ENCODE peak calls at places on chromosomes 16 and 17, in five cellular contexts. One of them, this sample, is unnamed.

GRCh38 chr17:74545456-74546230 is at the start of gene CD300C:
- DNase-seq in pons: peak
- DNase-seq in NCI-H2081: no peak
- DNase-seq in neural progenitor cell: no peak
- DNase-seq in IMR-90: no peak
- DNase-seq in this sample: no peak

GRCh38 chr16:55283776-55284717 is 40.0 kb upstream of the IRX6 start:
- DNase-seq in pons: peak
- DNase-seq in NCI-H2081: no peak
- DNase-seq in neural progenitor cell: no peak
- DNase-seq in IMR-90: no peak
- DNase-seq in this sample: no peak

GRCh38 chr17:49435630-49436029 is 20.9 kb upstream of the PHB1 start:
- DNase-seq in pons: no peak
- DNase-seq in NCI-H2081: no peak
- DNase-seq in neural progenitor cell: no peak
- DNase-seq in IMR-90: no peak
- DNase-seq in this sample: no peak

GRCh38 chr17:77923776-77924513 is 34.6 kb upstream of the TNRC6C start:
- DNase-seq in pons: no peak
- DNase-seq in NCI-H2081: no peak
- DNase-seq in neural progenitor cell: no peak
- DNase-seq in IMR-90: no peak
- DNase-seq in this sample: no peak

GRCh38 chr16:86078121-86078600 is 179.2 kb downstream of the IRF8 start:
- DNase-seq in pons: peak
- DNase-seq in NCI-H2081: no peak
- DNase-seq in neural progenitor cell: no peak
- DNase-seq in IMR-90: no peak
- DNase-seq in this sample: no peak

GRCh38 chr17:50817142-50817751 is 18.1 kb upstream of the WFIKKN2 start:
- DNase-seq in pons: peak
- DNase-seq in NCI-H2081: no peak
- DNase-seq in neural progenitor cell: peak
- DNase-seq in IMR-90: no peak
- DNase-seq in this sample: peak

GRCh38 chr17:48244121-48244711 is 136.7 kb downstream of the SNX11 start:
- DNase-seq in pons: no peak
- DNase-seq in NCI-H2081: no peak
- DNase-seq in neural progenitor cell: no peak
- DNase-seq in IMR-90: peak
- DNase-seq in this sample: no peak

GRCh38 chr17:59830007-59830630 is 62.6 kb downstream of the TUBD1 start:
- DNase-seq in pons: no peak
- DNase-seq in NCI-H2081: no peak
- DNase-seq in neural progenitor cell: no peak
- DNase-seq in IMR-90: peak
- DNase-seq in this sample: no peak

GRCh38 chr16:60074378-60074777 is 1340.3 kb upstream of the GOT2 start:
- DNase-seq in pons: no peak
- DNase-seq in NCI-H2081: no peak
- DNase-seq in neural progenitor cell: no peak
- DNase-seq in IMR-90: no peak
- DNase-seq in this sample: no peak

GRCh38 chr16:19583665-19584300 is 28.3 kb downstream of the VPS35L start:
- DNase-seq in pons: peak
- DNase-seq in NCI-H2081: peak
- DNase-seq in neural progenitor cell: peak
- DNase-seq in IMR-90: peak
- DNase-seq in this sample: no peak

GRCh38 chr16:57757326-57757786 is 21.8 kb downstream of the KATNB1 start:
- DNase-seq in pons: peak
- DNase-seq in NCI-H2081: peak
- DNase-seq in neural progenitor cell: peak
- DNase-seq in IMR-90: peak
- DNase-seq in this sample: peak

GRCh38 chr17:72030067-72030899 is 90.5 kb upstream of the SOX9 start:
- DNase-seq in pons: peak
- DNase-seq in NCI-H2081: no peak
- DNase-seq in neural progenitor cell: peak
- DNase-seq in IMR-90: peak
- DNase-seq in this sample: peak

GRCh38 chr17:301681-302299 is 50.8 kb downstream of the RPH3AL start:
- DNase-seq in pons: no peak
- DNase-seq in NCI-H2081: no peak
- DNase-seq in neural progenitor cell: no peak
- DNase-seq in IMR-90: no peak
- DNase-seq in this sample: peak

GRCh38 chr17:48429638-48430586 is at the start of gene SKAP1:
- DNase-seq in pons: no peak
- DNase-seq in NCI-H2081: no peak
- DNase-seq in neural progenitor cell: peak
- DNase-seq in IMR-90: no peak
- DNase-seq in this sample: no peak

GRCh38 chr17:17757391-17757791 is 76.1 kb downstream of the RAI1 start:
- DNase-seq in pons: no peak
- DNase-seq in NCI-H2081: peak
- DNase-seq in neural progenitor cell: no peak
- DNase-seq in IMR-90: no peak
- DNase-seq in this sample: no peak

GRCh38 chr17:82939213-82940030 is 99.6 kb upstream of the ZNF750 start:
- DNase-seq in pons: no peak
- DNase-seq in NCI-H2081: no peak
- DNase-seq in neural progenitor cell: no peak
- DNase-seq in IMR-90: no peak
- DNase-seq in this sample: peak

GRCh38 chr17:75194879-75195278 is 10.6 kb upstream of the NUP85 start:
- DNase-seq in pons: no peak
- DNase-seq in NCI-H2081: no peak
- DNase-seq in neural progenitor cell: no peak
- DNase-seq in IMR-90: no peak
- DNase-seq in this sample: no peak

GRCh38 chr17:40517286-40517662 is 15.9 kb upstream of the TNS4 start:
- DNase-seq in pons: no peak
- DNase-seq in NCI-H2081: no peak
- DNase-seq in neural progenitor cell: no peak
- DNase-seq in IMR-90: no peak
- DNase-seq in this sample: no peak

GRCh38 chr16:57815987-57816745 is 13.9 kb upstream of the KIFC3 start:
- DNase-seq in pons: peak
- DNase-seq in NCI-H2081: no peak
- DNase-seq in neural progenitor cell: peak
- DNase-seq in IMR-90: peak
- DNase-seq in this sample: peak

GRCh38 chr17:69150333-69150732 is 8.6 kb upstream of the ABCA6 start:
- DNase-seq in pons: no peak
- DNase-seq in NCI-H2081: no peak
- DNase-seq in neural progenitor cell: no peak
- DNase-seq in IMR-90: no peak
- DNase-seq in this sample: no peak

GRCh38 chr17:80265205-80266068 is 4.8 kb downstream of the RNF213 start:
- DNase-seq in pons: no peak
- DNase-seq in NCI-H2081: no peak
- DNase-seq in neural progenitor cell: no peak
- DNase-seq in IMR-90: no peak
- DNase-seq in this sample: no peak

GRCh38 chr16:85309656-85310587 is 197.7 kb upstream of the CIBAR2 start:
- DNase-seq in pons: peak
- DNase-seq in NCI-H2081: no peak
- DNase-seq in neural progenitor cell: peak
- DNase-seq in IMR-90: no peak
- DNase-seq in this sample: peak

This sample was measured in heart left ventricle.